ENCODE peak calls at places on chromosomes 6 and 20, in four cellular contexts. F is GM12878; V is CD8-positive, alpha-beta T cell; W is cardiac muscle cell. N is an unnamed sample. For H3K27me3, the result is how much of the 10 kb centered on the place peaks cover.

GRCh38 chr20:5855939-5856338 is 94.4 kb downstream of the TRMT6 start:
- DNase-seq in F (no peak), V (no peak), W (no peak), N (no peak)

GRCh38 chr6:159984268-159984786 is 15.4 kb downstream of the IGF2R start:
- DNase-seq in F (no peak), V (no peak), W (no peak), N (peak)

GRCh38 chr6:30970946-30971345 is 12.6 kb upstream of the MUC21 start:
- DNase-seq in F (no peak), V (no peak), W (no peak), N (no peak)

GRCh38 chr6:17165383-17165782 is 63.5 kb downstream of the STMND1 start:
- DNase-seq in F (no peak), V (no peak), W (no peak), N (no peak)

GRCh38 chr6:41470341-41471063 is 75.7 kb upstream of the FOXP4 start:
- DNase-seq in F (no peak), V (no peak), W (no peak), N (no peak)

GRCh38 chr6:83853178-83853967 is at the start of gene RIPPLY2:
- DNase-seq in F (no peak), V (no peak), W (peak), N (no peak)

GRCh38 chr6:13398081-13398406 is 69.7 kb upstream of the TBC1D7 start:
- DNase-seq in F (no peak), V (no peak), W (no peak), N (no peak)

GRCh38 chr6:44775121-44775520 is 387.6 kb downstream of the CDC5L start:
- DNase-seq in F (no peak), V (no peak), W (no peak), N (no peak)

GRCh38 chr20:43913291-43914025 is 1.2 kb upstream of the TOX2 start:
- DNase-seq in F (no peak), V (no peak), W (no peak), N (no peak)

GRCh38 chr6:78363688-78364087 is 503.7 kb upstream of the IRAK1BP1 start:
- DNase-seq in F (no peak), V (no peak), W (no peak), N (no peak)

GRCh38 chr20:401682-402495 is 6.2 kb upstream of the RBCK1 start:
- DNase-seq in F (no peak), V (no peak), W (no peak), N (peak)

GRCh38 chr20:32960849-32961731 is 43.1 kb downstream of the SUN5 start:
- DNase-seq in F (no peak), V (peak), W (no peak), N (no peak)

GRCh38 chr6:44645276-44645675 is 257.8 kb downstream of the CDC5L start:
- DNase-seq in F (no peak), V (no peak), W (no peak), N (no peak)

GRCh38 chr6:55833284-55833683 is 42.1 kb downstream of the BMP5 start:
- DNase-seq in F (no peak), V (no peak), W (no peak), N (no peak)

GRCh38 chr20:37541326-37541725 is 13.7 kb upstream of the BLCAP start:
- DNase-seq in F (no peak), V (no peak), W (no peak), N (no peak)

GRCh38 chr6:25701807-25702206 is 49.8 kb downstream of the SCGN start:
- DNase-seq in F (no peak), V (no peak), W (no peak), N (no peak)

GRCh38 chr6:127186889-127187288 is 68.4 kb downstream of the RSPO3 start:
- DNase-seq in F (no peak), V (peak), W (peak), N (no peak)

GRCh38 chr20:64107736-64108457 is 532 bp upstream of the NPBWR2 start:
- DNase-seq in F (no peak), V (peak), W (no peak), N (no peak)

GRCh38 chr6:166624275-166624674 is 2.8 kb downstream of the RPS6KA2 start:
- DNase-seq in F (no peak), V (peak), W (no peak), N (no peak)

GRCh38 chr6:126293891-126294524 is 45.9 kb upstream of the CENPW start:
- DNase-seq in F (no peak), V (no peak), W (no peak), N (no peak)

GRCh38 chr6:67199425-67199824 is 1435.7 kb upstream of the ADGRB3 start:
- DNase-seq in F (no peak), V (no peak), W (no peak), N (no peak)

GRCh38 chr6:52286798-52287432 is 2.4 kb upstream of the MCM3 start:
- DNase-seq in F (no peak), V (peak), W (peak), N (peak)

GRCh38 chr6:32980488-32981038 is 12.2 kb downstream of the BRD2 start:
- DNase-seq in F (no peak), V (no peak), W (no peak), N (no peak)

GRCh38 chr20:45821942-45822341 is 5.2 kb downstream of the TNNC2 start:
- DNase-seq in F (no peak), V (no peak), W (no peak), N (no peak)

GRCh38 chr20:45823949-45824835 is 2.9 kb downstream of the TNNC2 start:
- DNase-seq in F (no peak), V (peak), W (peak), N (no peak)

GRCh38 chr20:45826381-45827019 is 612 bp downstream of the TNNC2 start:
- DNase-seq in F (no peak), V (no peak), W (peak), N (no peak)

GRCh38 chr20:45819466-45819865 is 7.0 kb downstream of the UBE2C start:
- DNase-seq in F (no peak), V (no peak), W (no peak), N (no peak)

GRCh38 chr20:45822863-45823262 is 4.2 kb downstream of the TNNC2 start:
- DNase-seq in F (no peak), V (no peak), W (no peak), N (no peak)
- H3K4me3 ChIP-seq in F (no peak), V (no peak), W (no peak), N (peak)

GRCh38 chr6:138592698-138593097 is 93.4 kb upstream of the NHSL1 start:
- DNase-seq in F (peak), V (no peak), W (no peak), N (no peak)
- H3K27ac ChIP-seq in F (peak), V (no peak), W (no peak), N (peak)

GRCh38 chr6:34025112-34025807 is 120.6 kb downstream of the GRM4 start:
- DNase-seq in F (no peak), V (no peak), W (no peak), N (no peak)
- H3K27me3 ChIP-seq in F (under half), V (under half), W (under half), N (under half)

GRCh38 chr6:88609973-88610372 is 353.4 kb downstream of the RNGTT start:
- DNase-seq in F (no peak), V (no peak), W (no peak), N (no peak)

GRCh38 chr6:88616380-88616779 is 347.0 kb downstream of the RNGTT start:
- DNase-seq in F (no peak), V (no peak), W (no peak), N (no peak)

GRCh38 chr6:88612631-88613030 is 350.8 kb downstream of the RNGTT start:
- DNase-seq in F (no peak), V (no peak), W (no peak), N (no peak)

GRCh38 chr6:88611721-88612120 is 351.7 kb downstream of the RNGTT start:
- DNase-seq in F (no peak), V (no peak), W (no peak), N (no peak)

DNA sequence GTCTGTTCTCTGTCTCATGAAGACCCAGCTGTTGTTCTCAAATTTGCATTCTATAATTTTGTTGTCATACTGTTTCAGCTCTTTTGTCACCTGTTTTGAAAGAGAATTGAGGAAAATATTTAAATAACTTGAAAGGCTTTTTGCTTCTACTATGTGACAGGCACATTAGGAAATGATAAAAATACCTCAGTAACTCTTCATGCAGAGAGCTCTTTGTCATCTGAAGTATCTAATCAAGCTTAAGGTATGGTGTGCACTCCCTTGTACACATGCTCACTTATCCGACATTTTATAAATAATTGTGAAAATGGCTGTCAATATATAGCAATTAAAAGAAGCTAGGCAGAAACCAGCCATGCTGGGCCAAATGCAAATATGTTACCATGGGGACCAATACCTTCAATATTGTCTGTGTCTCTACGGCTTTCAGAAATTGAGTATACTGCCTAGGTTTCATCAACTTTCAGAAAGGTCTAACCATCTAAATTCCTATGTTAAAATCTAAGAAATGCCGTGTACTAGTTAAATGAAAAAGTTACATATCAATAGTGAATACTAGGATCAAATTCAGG is 349.0 kb downstream of the RNGTT start:
- DNase-seq in F (no peak), V (no peak), W (no peak), N (no peak)
- H3K4me3 ChIP-seq in F (no peak), V (no peak), W (no peak), N (no peak)

DNA sequence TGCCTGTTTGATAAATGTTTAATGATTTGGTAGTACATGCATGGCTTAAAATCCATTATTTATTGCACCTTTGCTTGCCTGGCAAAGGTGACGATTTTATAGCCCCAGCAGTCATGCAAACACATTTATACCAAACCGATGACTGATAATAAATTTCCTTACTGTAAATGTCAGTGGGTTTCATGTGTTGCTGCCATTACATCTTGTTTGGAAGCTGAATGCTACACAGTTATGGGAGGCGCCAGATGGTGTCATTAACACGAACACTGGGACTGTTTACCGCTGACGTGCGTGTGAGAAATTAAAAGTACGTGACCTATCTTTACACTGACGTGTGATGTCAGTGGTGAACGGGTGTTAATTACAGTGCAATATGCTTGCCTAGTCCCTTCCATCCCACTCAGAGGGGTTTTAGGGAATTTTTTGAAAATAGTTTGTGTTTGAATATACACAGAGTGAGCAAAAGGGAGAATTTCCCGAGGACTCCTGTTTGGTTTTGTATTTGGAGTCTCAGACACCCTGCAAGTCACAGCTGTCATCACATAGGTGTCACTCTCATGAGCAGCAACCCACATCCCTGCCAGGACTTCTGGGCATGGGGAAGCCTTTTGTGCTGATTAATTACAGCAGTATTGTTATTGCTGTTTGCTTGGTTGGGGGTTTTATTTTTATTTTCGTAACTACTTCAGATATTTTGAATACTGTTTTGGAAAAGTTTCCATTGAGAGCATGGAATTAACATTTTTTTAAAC is 151.8 kb upstream of the INSM1 start:
- DNase-seq in F (no peak), V (no peak), W (no peak), N (no peak)
- H3K27ac ChIP-seq in F (no peak), V (no peak), W (no peak), N (no peak)

DNA sequence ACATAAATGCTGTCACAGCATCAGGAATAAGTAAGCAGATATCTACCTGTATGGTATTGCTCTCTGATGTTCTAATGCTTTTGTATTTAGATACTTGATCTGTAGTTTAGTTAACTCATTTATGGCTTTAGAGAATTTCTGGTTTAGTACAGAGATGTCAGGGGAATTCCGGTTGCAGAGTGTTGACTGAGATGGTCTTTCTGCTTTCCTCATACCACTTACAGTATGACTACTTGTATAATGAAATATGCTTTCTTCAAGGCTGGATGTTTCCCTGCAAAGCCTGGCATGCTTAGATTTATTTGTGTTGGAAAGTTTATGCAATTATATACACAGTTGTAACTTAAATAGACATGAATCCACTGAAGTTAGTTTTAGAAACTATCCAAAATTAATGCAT is 278.4 kb downstream of the CDH26 start:
- DNase-seq in F (no peak), V (no peak), W (no peak), N (peak)
- H3K27me3 ChIP-seq in F (under half), V (under half), W (under half), N (under half)

DNA sequence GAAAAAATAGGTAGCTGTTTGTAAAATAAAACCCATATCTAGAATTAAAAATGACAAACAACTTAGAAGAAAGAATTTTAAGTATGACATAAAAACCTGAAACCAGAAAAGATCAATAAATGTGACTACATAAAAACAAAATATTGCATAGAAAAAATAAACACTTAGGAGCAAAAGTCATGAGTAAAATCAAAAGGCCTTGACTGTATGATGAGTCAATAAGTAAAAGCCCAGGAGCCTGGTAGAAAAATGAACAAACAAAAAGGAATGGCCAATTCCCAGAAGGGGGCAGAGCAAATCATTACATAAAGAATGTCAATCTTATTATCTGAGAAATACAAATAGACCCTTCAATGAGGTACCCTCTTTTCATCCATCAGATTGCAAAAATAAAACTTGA is 20.7 kb upstream of the ENPP1 start:
- DNase-seq in F (no peak), V (no peak), W (no peak), N (no peak)
- H3K4me3 ChIP-seq in F (no peak), V (no peak), W (no peak), N (no peak)

GRCh38 chr20:4152696-4153235 is 137.4 kb upstream of the RNF24 start:
- DNase-seq in F (no peak), V (no peak), W (no peak), N (no peak)

GRCh38 chr20:4151991-4152695 is 136.8 kb upstream of the RNF24 start:
- DNase-seq in F (peak), V (no peak), W (no peak), N (no peak)

GRCh38 chr20:4153251-4153650 is 137.9 kb upstream of the RNF24 start:
- DNase-seq in F (no peak), V (no peak), W (no peak), N (no peak)

GRCh38 chr20:4154958-4155411 is 139.6 kb upstream of the RNF24 start:
- DNase-seq in F (no peak), V (no peak), W (no peak), N (no peak)

GRCh38 chr20:4153661-4154238 is 138.4 kb upstream of the RNF24 start:
- DNase-seq in F (no peak), V (no peak), W (no peak), N (no peak)
- H3K27ac ChIP-seq in F (no peak), V (no peak), W (no peak), N (no peak)

GRCh38 chr20:53421343-53421742 is 172.3 kb downstream of the ZNF217 start:
- DNase-seq in F (no peak), V (no peak), W (no peak), N (no peak)
- H3K27me3 ChIP-seq in F (under half), V (under half), W (under half), N (under half)

GRCh38 chr20:57260959-57261357 is 5.5 kb downstream of the BMP7 start:
- DNase-seq in F (no peak), V (no peak), W (peak), N (no peak)
- H3K4me3 ChIP-seq in F (no peak), V (no peak), W (peak), N (no peak)